ENCODE peak calls at places on chromosomes 5 and 9, in ten cellular contexts. I, B, T, K, A, L, C, M, F and Z are unnamed samples.

GRCh38 chr5:147558826-147559225 is 49.0 kb upstream of the DPYSL3 start:
- DNase-seq in I (no peak), B (no peak), T (peak), K (peak), A (peak), L (peak), C (peak), M (no peak), F (peak), Z (no peak)

GRCh38 chr9:23822331-23823169 is 3.5 kb downstream of the ELAVL2 start:
- DNase-seq in I (no peak), B (no peak), T (no peak), K (no peak), A (no peak), L (no peak), C (no peak), M (no peak), F (no peak), Z (peak)

GRCh38 chr5:138274189-138274853 is at the start of gene GFRA3:
- DNase-seq in I (no peak), B (no peak), T (no peak), K (no peak), A (peak), L (peak), C (no peak), M (no peak), F (peak), Z (peak)

GRCh38 chr5:147887026-147887627 is 8.6 kb downstream of the SCGB3A2 start:
- DNase-seq in I (no peak), B (no peak), T (peak), K (peak), A (peak), L (no peak), C (no peak), M (no peak), F (peak), Z (no peak)

GRCh38 chr9:94168203-94169000 is 84.1 kb downstream of the PTPDC1 start:
- DNase-seq in I (no peak), B (no peak), T (peak), K (peak), A (no peak), L (peak), C (no peak), M (no peak), F (no peak), Z (no peak)

GRCh38 chr5:178281321-178281720 is 48.7 kb upstream of the PHYKPL start:
- DNase-seq in I (no peak), B (no peak), T (peak), K (no peak), A (no peak), L (no peak), C (no peak), M (peak), F (no peak), Z (peak)

GRCh38 chr5:125461641-125462072 is 715.2 kb upstream of the ZNF608 start:
- DNase-seq in I (no peak), B (no peak), T (peak), K (no peak), A (no peak), L (peak), C (no peak), M (no peak), F (no peak), Z (no peak)

GRCh38 chr9:138044485-138045383 is 167.2 kb downstream of the CACNA1B start:
- DNase-seq in I (peak), B (peak), T (no peak), K (no peak), A (no peak), L (no peak), C (no peak), M (no peak), F (no peak), Z (peak)

GRCh38 chr5:604391-604831 is 7.7 kb upstream of the CEP72 start:
- DNase-seq in I (no peak), B (no peak), T (no peak), K (no peak), A (no peak), L (no peak), C (no peak), M (no peak), F (no peak), Z (peak)

GRCh38 chr9:114930063-114930812 is at the start of gene TNFSF8:
- DNase-seq in I (peak), B (no peak), T (no peak), K (no peak), A (no peak), L (no peak), C (no peak), M (peak), F (no peak), Z (no peak)

GRCh38 chr9:133118568-133118967 is 2.5 kb downstream of the RALGDS start:
- DNase-seq in I (no peak), B (no peak), T (no peak), K (no peak), A (no peak), L (no peak), C (no peak), M (peak), F (no peak), Z (no peak)

GRCh38 chr5:168153263-168153930 is 138.0 kb upstream of the WWC1 start:
- DNase-seq in I (no peak), B (no peak), T (no peak), K (no peak), A (no peak), L (peak), C (no peak), M (no peak), F (no peak), Z (no peak)

GRCh38 chr9:76980566-76980965 is 38.9 kb upstream of the FOXB2 start:
- DNase-seq in I (no peak), B (no peak), T (no peak), K (no peak), A (no peak), L (peak), C (no peak), M (no peak), F (peak), Z (no peak)

GRCh38 chr9:126860757-126861466 is 473 bp downstream of the ZBTB34 start:
- DNase-seq in I (no peak), B (no peak), T (peak), K (no peak), A (peak), L (peak), C (peak), M (peak), F (no peak), Z (no peak)

GRCh38 chr5:138054863-138055558 is 22.1 kb upstream of the FAM13B start:
- DNase-seq in I (no peak), B (no peak), T (no peak), K (no peak), A (no peak), L (peak), C (no peak), M (no peak), F (no peak), Z (no peak)

GRCh38 chr5:43041669-43042175 is 1.6 kb upstream of the ANXA2R start:
- DNase-seq in I (peak), B (peak), T (peak), K (peak), A (peak), L (peak), C (peak), M (peak), F (peak), Z (no peak)

GRCh38 chr9:110615526-110615925 is 36.0 kb upstream of the SVEP1 start:
- DNase-seq in I (no peak), B (no peak), T (no peak), K (peak), A (no peak), L (peak), C (no peak), M (no peak), F (peak), Z (no peak)

GRCh38 chr9:16343249-16344237 is 526.9 kb downstream of the BNC2 start:
- DNase-seq in I (no peak), B (no peak), T (peak), K (no peak), A (no peak), L (no peak), C (peak), M (no peak), F (peak), Z (no peak)

GRCh38 chr9:137454506-137455360 is 4.4 kb downstream of the NSMF start:
- DNase-seq in I (peak), B (no peak), T (no peak), K (peak), A (peak), L (peak), C (peak), M (peak), F (peak), Z (no peak)

GRCh38 chr9:36928670-36929349 is 105.3 kb downstream of the PAX5 start:
- DNase-seq in I (no peak), B (no peak), T (peak), K (peak), A (no peak), L (peak), C (no peak), M (no peak), F (peak), Z (no peak)

GRCh38 chr5:128346038-128346437 is 192.0 kb downstream of the FBN2 start:
- DNase-seq in I (no peak), B (no peak), T (no peak), K (no peak), A (no peak), L (no peak), C (no peak), M (no peak), F (no peak), Z (no peak)

GRCh38 chr5:178205749-178206047 is 1.4 kb downstream of the HNRNPAB start:
- DNase-seq in I (no peak), B (no peak), T (no peak), K (no peak), A (no peak), L (no peak), C (no peak), M (no peak), F (no peak), Z (no peak)

GRCh38 chr5:125038477-125038876 is 292.0 kb upstream of the ZNF608 start:
- DNase-seq in I (no peak), B (no peak), T (no peak), K (no peak), A (no peak), L (no peak), C (no peak), M (no peak), F (no peak), Z (no peak)

GRCh38 chr9:92001244-92001643 is 51.2 kb upstream of the ROR2 start:
- DNase-seq in I (no peak), B (peak), T (peak), K (peak), A (no peak), L (no peak), C (peak), M (no peak), F (no peak), Z (no peak)

GRCh38 chr5:89628876-89629635 is 746.1 kb upstream of the MEF2C start:
- DNase-seq in I (no peak), B (no peak), T (no peak), K (no peak), A (no peak), L (peak), C (no peak), M (no peak), F (no peak), Z (no peak)

GRCh38 chr5:28967848-28968247 is 1929.5 kb upstream of the CDH9 start:
- DNase-seq in I (no peak), B (no peak), T (no peak), K (no peak), A (peak), L (no peak), C (no peak), M (no peak), F (no peak), Z (no peak)

GRCh38 chr5:175813943-175814630 is 57.3 kb upstream of the CPLX2 start:
- DNase-seq in I (no peak), B (no peak), T (peak), K (no peak), A (no peak), L (no peak), C (no peak), M (no peak), F (no peak), Z (no peak)

GRCh38 chr5:151770383-151771258 is 1.1 kb upstream of the G3BP1 start:
- DNase-seq in I (peak), B (peak), T (peak), K (peak), A (peak), L (peak), C (peak), M (peak), F (peak), Z (peak)

GRCh38 chr9:104970588-104970987 is 42.6 kb upstream of the ABCA1 start:
- DNase-seq in I (no peak), B (no peak), T (no peak), K (peak), A (no peak), L (peak), C (peak), M (no peak), F (peak), Z (no peak)

GRCh38 chr9:129703667-129704355 is 38.4 kb downstream of the PRRX2 start:
- DNase-seq in I (no peak), B (peak), T (no peak), K (peak), A (no peak), L (peak), C (no peak), M (no peak), F (peak), Z (no peak)

GRCh38 chr5:19369561-19369960 is 618.4 kb downstream of the CDH18 start:
- DNase-seq in I (no peak), B (no peak), T (no peak), K (no peak), A (no peak), L (no peak), C (no peak), M (no peak), F (no peak), Z (no peak)

GRCh38 chr9:26175264-26175663 is 497.0 kb upstream of the TUSC1 start:
- DNase-seq in I (no peak), B (no peak), T (no peak), K (peak), A (no peak), L (peak), C (no peak), M (no peak), F (peak), Z (no peak)

GRCh38 chr9:101707708-101708107 is 30.7 kb downstream of the GRIN3A start:
- DNase-seq in I (no peak), B (no peak), T (no peak), K (no peak), A (no peak), L (no peak), C (no peak), M (no peak), F (no peak), Z (no peak)

DNA sequence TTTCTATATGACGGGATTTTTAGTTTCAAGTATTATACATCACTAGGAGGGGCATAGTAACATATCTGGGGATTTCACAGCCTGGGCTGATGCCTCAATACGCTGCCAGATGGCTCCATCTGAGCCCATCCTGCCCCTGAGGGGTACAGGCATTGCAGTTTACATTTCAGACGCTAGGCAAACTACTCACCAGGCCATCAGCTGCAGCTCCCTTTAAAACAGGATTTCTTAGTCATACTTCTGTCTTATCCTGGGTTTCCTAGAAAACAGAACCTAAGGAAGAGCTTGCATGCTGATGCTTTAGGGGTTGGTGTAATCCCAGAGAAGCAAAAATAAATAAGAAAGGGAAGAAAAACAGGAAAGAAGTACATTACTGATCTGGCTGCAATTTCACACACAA is 372.8 kb upstream of the PIK3R1 start:
- DNase-seq in I (no peak), B (no peak), T (peak), K (peak), A (no peak), L (peak), C (no peak), M (no peak), F (peak), Z (no peak)
- TF ChIP-seq CTCF in I (no peak), B (no peak), T (peak), K (no peak), A (no peak), L (no peak), C (no peak), M (no peak), F (peak), Z (peak)

DNA sequence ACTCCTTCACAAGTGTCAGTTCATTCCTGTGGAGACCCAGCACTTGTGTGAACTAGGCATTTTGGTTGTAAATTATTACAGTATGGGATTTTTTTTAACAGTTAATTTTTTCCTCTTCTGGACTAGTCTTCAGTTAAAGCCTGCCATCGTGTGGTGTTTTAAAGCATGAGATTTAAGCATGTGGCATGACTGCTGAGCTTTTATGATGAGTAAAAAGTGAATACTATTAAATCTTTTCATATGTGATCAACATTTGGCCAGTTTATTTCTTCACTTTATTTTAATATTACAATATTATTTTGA is 25.0 kb downstream of the LMNB1 start:
- DNase-seq in I (no peak), B (no peak), T (peak), K (peak), A (no peak), L (peak), C (no peak), M (no peak), F (peak), Z (no peak)
- TF ChIP-seq CTCF in I (peak), B (no peak), T (peak), K (peak), A (no peak), L (peak), C (peak), M (peak), F (peak), Z (peak)

GRCh38 chr5:73297430-73297829 is 124.4 kb downstream of the TMEM174 start:
- DNase-seq in I (no peak), B (no peak), T (no peak), K (no peak), A (no peak), L (no peak), C (no peak), M (no peak), F (no peak), Z (no peak)
- TF ChIP-seq CTCF in I (no peak), B (no peak), T (no peak), K (no peak), A (no peak), L (no peak), C (no peak), M (no peak), F (no peak), Z (no peak)

GRCh38 chr9:9299134-9299533 is 1313.7 kb downstream of the PTPRD start:
- DNase-seq in I (no peak), B (no peak), T (no peak), K (no peak), A (no peak), L (no peak), C (no peak), M (no peak), F (no peak), Z (no peak)
- TF ChIP-seq CTCF in I (no peak), B (no peak), T (no peak), K (no peak), A (no peak), L (no peak), C (no peak), M (no peak), F (no peak), Z (peak)

GRCh38 chr5:111772456-111772855 is 15.5 kb upstream of the NREP start:
- DNase-seq in I (no peak), B (no peak), T (peak), K (peak), A (no peak), L (no peak), C (no peak), M (no peak), F (no peak), Z (no peak)
- TF ChIP-seq CTCF in I (no peak), B (no peak), T (no peak), K (no peak), A (no peak), L (no peak), C (no peak), M (no peak), F (peak), Z (no peak)

DNA sequence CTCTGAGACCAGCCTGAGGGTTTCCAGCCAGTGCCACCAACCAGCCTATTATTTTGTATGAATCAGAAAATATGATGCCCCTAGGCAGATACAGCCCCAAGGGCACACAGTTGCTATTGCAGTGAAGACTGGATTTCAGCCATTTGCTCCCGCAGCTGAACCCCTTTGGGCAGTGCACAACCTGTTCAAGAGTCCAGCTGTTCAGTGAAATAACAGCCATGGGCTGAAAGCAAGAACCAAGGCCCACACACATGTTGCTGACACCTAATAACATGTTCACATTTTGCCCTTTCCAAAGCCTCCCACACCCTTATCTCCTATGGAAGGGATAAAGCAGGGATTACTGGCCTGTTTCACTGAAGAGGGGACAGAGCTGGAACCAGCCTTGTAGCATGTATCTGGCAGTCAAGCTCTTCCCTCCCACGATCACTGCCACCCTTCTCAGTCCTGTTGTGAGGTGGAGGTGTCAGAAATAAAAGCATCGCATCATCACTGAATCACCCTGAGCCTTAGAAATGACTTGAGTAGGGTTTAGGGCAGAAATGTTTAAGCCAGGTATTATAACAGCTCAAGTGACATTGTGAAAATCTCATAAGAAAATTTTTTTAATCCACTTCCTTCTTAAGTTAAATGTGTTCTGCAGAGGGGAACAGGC is 137.1 kb upstream of the FSTL4 start:
- DNase-seq in I (no peak), B (no peak), T (no peak), K (no peak), A (no peak), L (no peak), C (no peak), M (no peak), F (no peak), Z (no peak)
- TF ChIP-seq CTCF in I (no peak), B (no peak), T (no peak), K (no peak), A (no peak), L (no peak), C (no peak), M (no peak), F (no peak), Z (no peak)

DNA sequence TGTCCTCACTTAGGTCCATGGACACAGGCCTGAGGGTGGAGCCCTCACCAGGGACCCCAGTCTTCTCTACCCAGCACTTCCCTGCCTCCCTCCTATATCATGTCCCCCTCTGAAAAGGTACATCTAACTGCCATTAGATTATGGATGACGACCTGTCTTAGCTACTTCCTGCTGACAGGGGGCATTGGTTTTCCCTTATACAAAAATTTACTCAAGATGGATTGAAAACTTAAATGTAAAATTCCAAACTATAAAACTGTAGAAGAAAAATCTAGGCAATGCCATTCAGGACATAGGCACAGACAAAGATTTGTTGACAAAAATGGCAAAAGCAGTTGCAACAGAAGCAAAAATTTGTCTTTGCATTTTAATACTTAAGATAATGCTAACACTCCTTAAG is 623.2 kb upstream of the FAM174A start:
- DNase-seq in I (no peak), B (no peak), T (no peak), K (no peak), A (no peak), L (no peak), C (no peak), M (no peak), F (no peak), Z (no peak)
- TF ChIP-seq CTCF in I (no peak), B (no peak), T (no peak), K (no peak), A (peak), L (no peak), C (no peak), M (no peak), F (no peak), Z (no peak)

GRCh38 chr5:34686762-34687268 is 30.7 kb downstream of the RAI14 start:
- DNase-seq in I (no peak), B (peak), T (peak), K (peak), A (no peak), L (peak), C (no peak), M (peak), F (peak), Z (no peak)
- TF ChIP-seq CTCF in I (no peak), B (no peak), T (no peak), K (no peak), A (no peak), L (no peak), C (no peak), M (no peak), F (peak), Z (peak)